ENCODE peak calls at places on chromosomes 11 and 22, in seven cellular contexts. X, W, Z, O, Y, K and N are unnamed samples. For H3K4me1, the result is how much of the 10 kb centered on the place peaks cover.

GRCh38 chr11:111645657-111646316 is 43.5 kb downstream of the SIK2 start:
- DNase-seq in Y (no peak), W (no peak), Z (peak), K (no peak), O (no peak), X (no peak), N (no peak)

GRCh38 chr11:128458316-128458715 is 129.0 kb downstream of the ETS1 start:
- DNase-seq in X (no peak), K (no peak), O (no peak), W (no peak), Z (no peak), Y (no peak), N (no peak)

GRCh38 chr11:2795491-2795991 is 90.0 kb downstream of the CDKN1C start:
- DNase-seq in Z (peak), W (peak), K (peak), X (no peak), O (no peak), Y (peak), N (peak)

GRCh38 chr22:46250783-46251125 is 661 bp upstream of the CDPF1 start:
- DNase-seq in Z (peak), Y (no peak), X (no peak), W (no peak), K (no peak), O (no peak), N (no peak)

GRCh38 chr11:90895850-90896249 is 673.0 kb upstream of the CHORDC1 start:
- DNase-seq in Z (no peak), O (no peak), Y (no peak), W (no peak), X (no peak), K (no peak), N (no peak)

GRCh38 chr11:120333801-120334200 is 2.4 kb upstream of the ARHGEF12 start:
- DNase-seq in K (no peak), O (no peak), Y (no peak), X (no peak), W (no peak), Z (no peak), N (no peak)

GRCh38 chr11:1036303-1036923 is at the start of gene MUC6:
- DNase-seq in K (no peak), W (no peak), X (no peak), Z (no peak), Y (no peak), O (peak), N (peak)

GRCh38 chr11:115552151-115552550 is 47.9 kb upstream of the CADM1 start:
- DNase-seq in Z (no peak), X (no peak), Y (no peak), O (no peak), K (no peak), W (no peak), N (no peak)

GRCh38 chr11:1202776-1203504 is 19.9 kb upstream of the MUC5B start:
- DNase-seq in W (peak), X (peak), Y (peak), Z (peak), K (no peak), O (peak), N (peak)

GRCh38 chr11:62727007-62727832 is at the start of gene HNRNPUL2:
- DNase-seq in X (peak), W (peak), Y (peak), Z (peak), K (peak), O (peak), N (peak)

GRCh38 chr11:93169950-93170561 is 27.7 kb downstream of the SLC36A4 start:
- DNase-seq in K (no peak), W (no peak), Y (no peak), Z (no peak), O (no peak), X (no peak), N (no peak)

GRCh38 chr11:131633978-131634377 is 263.6 kb downstream of the NTM start:
- DNase-seq in Z (no peak), X (no peak), O (no peak), W (no peak), Y (no peak), K (no peak), N (no peak)

GRCh38 chr22:47692811-47693210 is 930.4 kb downstream of the TBC1D22A start:
- DNase-seq in K (peak), W (no peak), X (no peak), Y (no peak), Z (no peak), O (no peak), N (no peak)

GRCh38 chr22:37357471-37357870 is 69.8 kb downstream of the ELFN2 start:
- DNase-seq in X (no peak), O (no peak), Z (no peak), W (no peak), K (no peak), Y (no peak), N (no peak)

GRCh38 chr11:90646706-90647105 is 423.9 kb upstream of the CHORDC1 start:
- DNase-seq in Y (no peak), X (no peak), O (no peak), K (no peak), Z (no peak), W (no peak), N (no peak)

GRCh38 chr11:14360976-14361375 is 2.0 kb upstream of the RRAS2 start:
- DNase-seq in O (no peak), W (no peak), X (no peak), K (no peak), Y (no peak), Z (no peak), N (no peak)

GRCh38 chr11:5514841-5515240 is 1.7 kb downstream of the UBQLNL start:
- DNase-seq in K (no peak), W (no peak), Y (no peak), Z (no peak), X (no peak), O (no peak), N (no peak)

GRCh38 chr22:50190182-50190951 is 4.7 kb downstream of the TRABD start:
- DNase-seq in Z (peak), O (peak), X (peak), K (no peak), W (peak), Y (peak), N (peak)

GRCh38 chr11:1931326-1931725 is 11.8 kb downstream of the TNNT3 start:
- DNase-seq in Y (no peak), X (no peak), W (no peak), K (no peak), O (no peak), Z (no peak), N (no peak)

GRCh38 chr11:119316729-119317591 is at the start of gene MCAM:
- DNase-seq in X (no peak), W (peak), Y (peak), O (no peak), K (no peak), Z (no peak), N (no peak)

GRCh38 chr11:121376135-121376534 is 76.0 kb upstream of the SORL1 start:
- DNase-seq in W (no peak), K (no peak), O (no peak), X (no peak), Y (no peak), Z (no peak), N (no peak)

GRCh38 chr22:47281126-47282106 is 519.0 kb downstream of the TBC1D22A start:
- DNase-seq in K (no peak), Y (no peak), Z (no peak), O (no peak), W (no peak), X (no peak), N (no peak)

GRCh38 chr11:130892847-130893246 is 23.4 kb downstream of the SNX19 start:
- DNase-seq in O (no peak), X (no peak), Z (no peak), K (no peak), Y (no peak), W (no peak), N (no peak)

DNA sequence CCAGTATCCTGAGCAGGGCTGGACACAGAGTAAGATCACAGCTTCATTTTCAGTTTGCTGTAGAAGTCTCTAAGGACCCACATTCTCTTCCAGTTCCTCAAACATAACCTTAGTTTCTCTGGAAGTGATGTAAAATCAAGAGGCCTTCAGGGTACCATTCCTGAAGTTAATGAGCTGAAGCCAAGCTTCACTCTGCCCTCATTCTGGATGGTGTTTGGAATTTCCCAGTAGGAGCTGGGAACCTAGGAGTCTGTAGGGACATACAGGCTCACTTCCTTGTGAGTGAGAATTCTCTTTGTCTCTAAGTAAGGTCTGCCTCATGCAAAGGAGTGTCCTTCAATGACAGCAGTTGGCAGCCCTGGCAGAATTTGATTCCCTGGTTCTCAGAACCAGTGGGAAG is 142.4 kb upstream of the NARS2 start:
- DNase-seq in X (no peak), K (no peak), W (no peak), Z (no peak), Y (no peak), O (no peak), N (no peak)
- TF ChIP-seq POLR2AphosphoS5 in X (no peak), K (no peak), W (no peak), Z (no peak), Y (no peak), O (no peak), N (no peak)

GRCh38 chr11:35139883-35140282 is 912 bp downstream of the CD44 start:
- DNase-seq in Z (no peak), Y (no peak), K (no peak), O (no peak), W (no peak), X (peak), N (no peak)
- H3K4me1 ChIP-seq in Z (half or more), Y (half or more), K (half or more), O (under half), W (half or more), X (under half), N (under half)

GRCh38 chr11:77815459-77815858 is 5.1 kb downstream of the RSF1 start:
- DNase-seq in W (no peak), Z (no peak), K (no peak), O (no peak), X (no peak), Y (no peak), N (no peak)

GRCh38 chr11:77819921-77820564 is 479 bp downstream of the RSF1 start:
- DNase-seq in Z (peak), O (peak), X (peak), W (peak), Y (no peak), K (no peak), N (peak)

GRCh38 chr11:77820565-77821348 is at the start of the genes AAMDC and RSF1:
- DNase-seq in Y (peak), K (peak), O (peak), X (peak), Z (peak), W (peak), N (peak)

GRCh38 chr11:77821349-77821851 is 456 bp downstream of the AAMDC start:
- DNase-seq in W (peak), Y (no peak), Z (peak), K (peak), X (peak), O (no peak), N (peak)

DNA sequence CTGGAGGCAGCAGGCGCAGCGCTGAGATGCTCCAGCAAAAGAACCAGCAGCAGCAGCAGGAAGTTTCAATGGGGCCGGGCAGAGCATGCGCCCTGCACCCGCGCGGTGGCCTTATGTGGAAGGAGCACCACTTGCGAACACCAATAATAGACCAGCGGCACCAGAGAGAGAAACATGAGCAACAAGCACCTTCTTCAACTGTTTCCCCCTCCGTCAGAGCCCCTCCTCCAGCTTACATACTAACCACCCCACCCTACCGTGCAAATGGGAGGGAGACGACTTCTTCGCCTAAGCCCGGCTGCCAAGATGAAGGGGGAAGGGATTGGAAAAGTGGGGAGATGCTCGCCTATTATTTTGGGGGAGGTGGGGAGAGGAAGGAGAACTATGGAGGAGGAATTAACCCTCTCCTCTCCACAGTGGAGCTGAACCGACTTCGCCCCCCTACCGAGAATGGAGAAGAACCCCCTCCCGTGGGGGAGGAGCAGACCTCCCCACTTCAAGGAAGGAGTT is 1.1 kb downstream of the RSF1 start:
- DNase-seq in X (peak), Y (peak), O (peak), Z (peak), K (peak), W (peak), N (peak)
- TF ChIP-seq POLR2AphosphoS5 in X (peak), Y (no peak), O (peak), Z (peak), K (peak), W (peak), N (no peak)

GRCh38 chr11:35034401-35034800 is 104.6 kb upstream of the CD44 start:
- DNase-seq in X (no peak), W (no peak), Z (no peak), K (no peak), O (no peak), Y (no peak), N (no peak)
- H3K4me1 ChIP-seq in X (under half), W (under half), Z (under half), K (under half), O (under half), Y (half or more), N (under half)